ENCODE peak calls at places on chromosomes 16 and 17, in eight cellular contexts. E is HuH-7.5, I is NCI-H1694 treated with DMSO at 0.1 percent for 48 hours, K is NCI-H2081, N is dermis microvascular lymphatic vessel endothelial cell, M is ACHN, D is cerebellar cortex, C is mammary epithelial cell. G is an unnamed sample.

GRCh38 chr16:11977206-11978041 is 890 bp downstream of the SNX29 start:
- DNase-seq in K (no peak), C (peak), N (no peak), D (peak), I (no peak), E (no peak), M (peak), G (no peak)

GRCh38 chr16:87057291-87057881 is 259.8 kb downstream of the C16orf95 start:
- DNase-seq in I (no peak), N (no peak), K (no peak), D (no peak), C (no peak), E (no peak), M (no peak), G (no peak)

GRCh38 chr16:5234295-5235050 is 136.9 kb upstream of the EEF2KMT start:
- DNase-seq in D (no peak), M (no peak), K (no peak), I (no peak), E (no peak), C (no peak), N (no peak), G (no peak)

GRCh38 chr17:44906987-44907681 is 7.9 kb upstream of the EFTUD2 start:
- DNase-seq in I (no peak), M (no peak), E (peak), K (no peak), N (no peak), C (no peak), D (no peak), G (no peak)

GRCh38 chr16:29675811-29676643 is 3.0 kb upstream of the QPRT start:
- DNase-seq in N (peak), E (peak), C (peak), M (peak), K (no peak), I (no peak), D (peak), G (no peak)

GRCh38 chr17:27381007-27381501 is 75.2 kb upstream of the KSR1 start:
- DNase-seq in K (no peak), E (peak), C (peak), D (peak), N (no peak), I (peak), M (peak), G (peak)

GRCh38 chr16:46688101-46688656 is 799 bp downstream of the VPS35 start:
- DNase-seq in N (no peak), C (peak), I (no peak), E (no peak), M (no peak), K (no peak), D (no peak), G (no peak)

GRCh38 chr16:58518980-58519368 is 3.7 kb downstream of the SETD6 start:
- DNase-seq in C (no peak), I (no peak), M (no peak), N (no peak), D (no peak), K (no peak), E (no peak), G (no peak)

GRCh38 chr17:61474235-61474927 is 22.2 kb downstream of the TBX4 start:
- DNase-seq in D (no peak), K (no peak), M (no peak), C (peak), E (no peak), I (peak), N (no peak), G (no peak)

GRCh38 chr17:28807925-28808641 is 34.5 kb downstream of the FAM222B start:
- DNase-seq in C (peak), D (peak), I (no peak), K (no peak), N (peak), M (peak), E (no peak), G (no peak)

GRCh38 chr17:5050281-5050680 is 15.1 kb upstream of the SLC52A1 start:
- DNase-seq in E (no peak), C (no peak), I (no peak), D (no peak), M (no peak), N (no peak), K (no peak), G (no peak)

GRCh38 chr17:17636456-17636855 is 44.8 kb upstream of the RAI1 start:
- DNase-seq in E (no peak), M (no peak), D (no peak), K (no peak), N (no peak), I (no peak), C (no peak), G (no peak)

GRCh38 chr16:69273009-69273408 is 38.1 kb upstream of the VPS4A start:
- DNase-seq in K (no peak), D (no peak), M (no peak), N (no peak), I (no peak), E (no peak), C (no peak), G (no peak)

GRCh38 chr17:74360993-74361612 is 565 bp downstream of the BTBD17 start:
- DNase-seq in D (no peak), K (no peak), E (no peak), I (peak), C (no peak), M (no peak), N (no peak), G (no peak)

GRCh38 chr16:66416981-66417700 is 10.0 kb upstream of the BEAN1 start:
- DNase-seq in E (no peak), N (no peak), M (no peak), D (no peak), C (peak), K (no peak), I (no peak), G (no peak)

GRCh38 chr17:78426293-78426879 is 47.9 kb downstream of the PGS1 start:
- DNase-seq in E (no peak), K (no peak), I (no peak), N (no peak), D (no peak), M (no peak), C (no peak), G (no peak)

GRCh38 chr16:56277040-56277439 is 85.8 kb downstream of the GNAO1 start:
- DNase-seq in D (peak), E (no peak), M (peak), I (no peak), N (no peak), K (peak), C (no peak), G (no peak)

GRCh38 chr17:58538801-58539410 is 24.5 kb upstream of the MTMR4 start:
- DNase-seq in D (peak), I (no peak), C (no peak), N (no peak), M (no peak), E (no peak), K (peak), G (no peak)

GRCh38 chr17:34993031-34993430 is 12.7 kb downstream of the LIG3 start:
- DNase-seq in K (no peak), I (no peak), E (no peak), C (no peak), M (no peak), N (no peak), D (no peak), G (no peak)

GRCh38 chr16:85593503-85594195 is 19.5 kb upstream of the GSE1 start:
- DNase-seq in C (no peak), D (peak), I (peak), N (no peak), E (no peak), K (peak), M (no peak), G (no peak)

GRCh38 chr16:84379731-84380369 is 11.5 kb downstream of the ATP2C2 start:
- DNase-seq in C (no peak), D (no peak), I (no peak), E (no peak), M (no peak), K (no peak), N (no peak), G (no peak)

GRCh38 chr16:68642436-68643064 is 2.6 kb upstream of the CDH3 start:
- DNase-seq in N (no peak), E (no peak), C (peak), M (no peak), K (no peak), I (no peak), D (no peak), G (no peak)

GRCh38 chr16:57797526-57798266 is 4.6 kb downstream of the KIFC3 start:
- DNase-seq in I (no peak), E (peak), K (no peak), D (no peak), N (no peak), C (peak), M (peak), G (no peak)

GRCh38 chr17:31310877-31311276 is 3.0 kb downstream of the EVI2B start:
- DNase-seq in K (no peak), E (no peak), N (no peak), I (no peak), D (no peak), C (no peak), M (no peak), G (no peak)

GRCh38 chr17:83025636-83026280 is 53.7 kb upstream of the METRNL start:
- DNase-seq in K (no peak), C (no peak), E (no peak), M (no peak), D (no peak), I (no peak), N (no peak), G (no peak)

GRCh38 chr16:11105038-11105903 is 150.7 kb downstream of the SOCS1 start:
- DNase-seq in D (no peak), E (peak), N (no peak), K (no peak), M (no peak), I (peak), C (peak), G (peak)

GRCh38 chr16:51822471-51822870 is 671.4 kb upstream of the SALL1 start:
- DNase-seq in M (no peak), D (no peak), I (no peak), K (no peak), C (no peak), E (no peak), N (no peak), G (no peak)

GRCh38 chr17:8935194-8935593 is 30.3 kb downstream of the PIK3R5 start:
- DNase-seq in N (peak), I (no peak), K (no peak), C (peak), E (no peak), M (no peak), D (no peak), G (peak)

GRCh38 chr16:65201446-65202010 is 79.7 kb upstream of the CDH11 start:
- DNase-seq in C (no peak), I (no peak), D (no peak), K (no peak), N (no peak), E (no peak), M (no peak), G (no peak)

GRCh38 chr16:84607061-84607460 is 10.8 kb downstream of the COTL1 start:
- DNase-seq in C (no peak), N (no peak), I (no peak), M (no peak), E (no peak), D (no peak), K (no peak), G (no peak)

GRCh38 chr16:53549970-53550406 is 47.0 kb upstream of the AKTIP start:
- DNase-seq in D (peak), M (peak), N (peak), C (peak), E (peak), K (peak), I (peak), G (peak)

GRCh38 chr16:23907457-23907902 is 71.7 kb downstream of the PRKCB start:
- DNase-seq in E (no peak), N (no peak), D (no peak), C (no peak), I (no peak), M (no peak), K (no peak), G (no peak)

GRCh38 chr17:68296217-68297140 is 5.2 kb downstream of the ARSG start:
- DNase-seq in E (no peak), D (no peak), C (no peak), I (no peak), N (no peak), K (no peak), M (no peak), G (peak)

GRCh38 chr17:39400547-39401411 is 647 bp downstream of the FBXL20 start:
- DNase-seq in D (peak), I (no peak), M (peak), E (peak), N (no peak), K (no peak), C (peak), G (no peak)